ENCODE peak calls at places on chromosome 10, in four cellular contexts. X is pancreas, L is right cardiac atrium, V is RWPE1. J is an unnamed sample.

GRCh38 chr10:30750971-30751677 is 121.6 kb upstream of the LYZL2 start:
- DNase-seq in L (no peak), X (no peak), V (no peak), J (no peak)

GRCh38 chr10:89301231-89301630 is 615 bp upstream of the IFIT2 start:
- DNase-seq in V (no peak), X (no peak), L (no peak), J (no peak)

GRCh38 chr10:132709471-132709951 is 76.4 kb downstream of the NKX6-2 start:
- DNase-seq in V (no peak), X (no peak), L (peak), J (no peak)

GRCh38 chr10:106960812-106961211 is 203.7 kb downstream of the SORCS1 start:
- DNase-seq in V (no peak), X (no peak), L (no peak), J (no peak)

GRCh38 chr10:68666280-68666760 is 54.7 kb upstream of the CCAR1 start:
- DNase-seq in L (no peak), X (no peak), V (peak), J (no peak)

GRCh38 chr10:34102237-34102673 is 712.8 kb downstream of the PARD3 start:
- DNase-seq in L (peak), V (no peak), X (peak), J (no peak)

GRCh38 chr10:32890444-32890843 is 67.6 kb downstream of the ITGB1 start:
- DNase-seq in X (no peak), V (no peak), L (no peak), J (no peak)

GRCh38 chr10:47456794-47457527 is 27.0 kb downstream of the ANXA8 start:
- DNase-seq in L (no peak), X (no peak), V (no peak), J (no peak)

GRCh38 chr10:133401981-133402725 is 8.2 kb downstream of the MTG1 start:
- DNase-seq in V (no peak), X (no peak), L (no peak), J (peak)

GRCh38 chr10:72918352-72918751 is 24.8 kb downstream of the OIT3 start:
- DNase-seq in V (no peak), L (no peak), X (no peak), J (no peak)

GRCh38 chr10:3524086-3524960 is 260.7 kb downstream of the KLF6 start:
- DNase-seq in X (no peak), L (no peak), V (no peak), J (no peak)

GRCh38 chr10:92575961-92576360 is 2.1 kb upstream of the IDE start:
- DNase-seq in L (no peak), X (no peak), V (peak), J (no peak)

GRCh38 chr10:117005454-117006055 is 568 bp upstream of the SHTN1 start:
- DNase-seq in V (peak), X (no peak), L (peak), J (no peak)

GRCh38 chr10:117007080-117007479 is 2.1 kb upstream of the SHTN1 start:
- DNase-seq in V (peak), L (no peak), X (no peak), J (no peak)

GRCh38 chr10:117003336-117003735 is 1.7 kb downstream of the SHTN1 start:
- DNase-seq in L (no peak), X (no peak), V (no peak), J (no peak)

GRCh38 chr10:117004238-117004626 is 755 bp downstream of the SHTN1 start:
- DNase-seq in V (peak), L (no peak), X (no peak), J (no peak)

GRCh38 chr10:117004627-117005453 is at the start of gene SHTN1:
- DNase-seq in X (peak), V (peak), L (peak), J (peak)
- H3K27ac ChIP-seq in X (peak), V (peak), L (peak), J (peak)

GRCh38 chr10:109915566-109915965 is 7.7 kb downstream of the XPNPEP1 start:
- DNase-seq in V (no peak), X (no peak), L (no peak), J (no peak)
- H3K27ac ChIP-seq in V (no peak), X (peak), L (no peak), J (peak)

GRCh38 chr10:48608279-48608681 is 3.4 kb upstream of the ARHGAP22 start:
- DNase-seq in X (peak), L (no peak), V (peak), J (peak)
- H3K27ac ChIP-seq in X (no peak), L (no peak), V (peak), J (no peak)

GRCh38 chr10:70564113-70564725 is 38.3 kb downstream of the PRF1 start:
- DNase-seq in X (no peak), L (no peak), V (no peak), J (no peak)
- H3K27ac ChIP-seq in X (no peak), L (no peak), V (no peak), J (no peak)

GRCh38 chr10:22684707-22685106 is 29.7 kb downstream of the PIP4K2A start:
- DNase-seq in V (no peak), L (no peak), X (no peak), J (no peak)
- H3K27ac ChIP-seq in V (no peak), L (no peak), X (no peak), J (no peak)

DNA sequence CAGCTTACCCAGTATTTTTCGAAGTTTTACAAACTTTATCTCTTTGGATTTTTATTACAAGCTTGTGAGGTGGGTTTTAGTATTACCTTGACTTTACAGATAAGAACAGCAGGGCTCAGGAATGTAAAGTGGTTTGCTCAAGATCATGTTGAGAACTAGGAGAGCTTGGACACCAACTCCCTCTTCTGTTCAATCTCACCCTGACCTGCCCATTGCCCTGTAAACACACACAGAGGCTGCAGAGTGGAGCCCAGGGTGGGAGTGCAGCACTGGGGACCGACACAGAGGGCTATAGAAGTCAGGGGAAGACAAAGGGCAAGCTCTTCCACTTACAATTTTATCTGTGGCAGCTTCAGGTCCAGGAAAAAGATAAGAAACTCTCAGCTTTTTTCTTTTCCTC is 4.6 kb upstream of the TSPAN14 start:
- DNase-seq in V (no peak), X (no peak), L (no peak), J (no peak)
- H3K27ac ChIP-seq in V (no peak), X (no peak), L (no peak), J (no peak)

GRCh38 chr10:58515296-58515956 is 2.8 kb downstream of the BICC1 start:
- DNase-seq in L (no peak), X (no peak), V (no peak), J (no peak)

GRCh38 chr10:58517071-58517470 is 4.4 kb downstream of the BICC1 start:
- DNase-seq in X (no peak), V (no peak), L (no peak), J (no peak)

GRCh38 chr10:58518775-58519174 is 6.1 kb downstream of the BICC1 start:
- DNase-seq in X (peak), V (no peak), L (no peak), J (no peak)

GRCh38 chr10:58516118-58516517 is 3.4 kb downstream of the BICC1 start:
- DNase-seq in V (no peak), X (no peak), L (no peak), J (no peak)

GRCh38 chr10:58517481-58518355 is 5.0 kb downstream of the BICC1 start:
- DNase-seq in X (no peak), V (no peak), L (no peak), J (no peak)
- H3K27ac ChIP-seq in X (no peak), V (no peak), L (no peak), J (no peak)

DNA sequence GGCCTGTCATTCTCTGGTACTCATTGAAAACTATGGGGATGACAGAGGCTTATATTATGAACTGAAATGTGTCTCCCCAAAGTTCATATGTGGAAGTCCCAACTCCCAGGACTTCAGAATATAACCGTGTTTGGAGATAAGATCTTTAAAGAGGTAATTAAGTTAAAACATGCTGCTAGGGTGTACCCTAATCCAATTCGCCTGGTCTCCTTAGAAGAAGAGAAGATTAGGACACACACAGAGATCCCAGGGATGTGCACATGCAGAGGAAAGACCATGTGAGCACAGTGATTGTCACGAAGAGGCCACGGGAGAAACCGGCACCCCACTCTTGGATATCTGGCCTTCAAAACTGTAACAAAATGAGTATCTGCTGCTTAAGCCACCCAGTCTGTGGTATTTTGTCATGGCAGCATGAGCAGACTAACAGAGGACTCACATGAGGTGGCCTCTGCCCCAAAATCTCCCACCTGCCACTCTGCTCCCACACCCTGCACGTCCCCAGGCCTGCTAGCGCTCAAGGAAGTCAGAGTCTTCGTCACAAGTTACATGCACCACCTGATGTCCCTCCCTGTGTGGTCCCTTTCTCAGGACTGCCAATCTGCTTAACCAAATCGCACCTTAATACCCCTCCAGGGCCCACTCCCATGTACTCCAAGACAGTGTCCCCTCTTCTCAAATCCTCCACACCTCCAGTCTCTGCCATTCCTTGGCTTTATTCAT is 26.8 kb downstream of the PLAC9 start:
- DNase-seq in X (no peak), L (peak), V (no peak), J (no peak)
- H3K27ac ChIP-seq in X (no peak), L (peak), V (peak), J (peak)

GRCh38 chr10:13890617-13891541 is 304.1 kb downstream of the PRPF18 start:
- DNase-seq in L (no peak), X (no peak), V (no peak), J (no peak)
- H3K27ac ChIP-seq in L (peak), X (no peak), V (no peak), J (peak)

GRCh38 chr10:77530011-77530410 is 107.6 kb downstream of the KCNMA1 start:
- DNase-seq in X (no peak), L (no peak), V (no peak), J (no peak)

GRCh38 chr10:77527839-77528238 is 109.8 kb downstream of the KCNMA1 start:
- DNase-seq in V (no peak), L (no peak), X (no peak), J (no peak)

GRCh38 chr10:77526861-77527617 is 110.6 kb downstream of the KCNMA1 start:
- DNase-seq in L (no peak), V (no peak), X (no peak), J (no peak)

GRCh38 chr10:77531441-77532001 is 106.1 kb downstream of the KCNMA1 start:
- DNase-seq in V (peak), L (peak), X (no peak), J (no peak)

GRCh38 chr10:77529050-77529576 is 108.5 kb downstream of the KCNMA1 start:
- DNase-seq in X (no peak), V (no peak), L (no peak), J (no peak)
- H3K27ac ChIP-seq in X (no peak), V (no peak), L (no peak), J (no peak)

J was measured in stomach.